ENCODE peak calls at places on chromosomes 3 and 15, in nine cellular contexts. T is memory B cell, Y is small intestine, B is HAP-1, R is T-helper 1 cell, H is AG08396, F is NCI-H345, G is HFFc6, P is NCI-H1436. K is an unnamed sample.

GRCh38 chr3:177196473-177197040 is 725 bp downstream of the TBL1XR1 start:
- DNase-seq in H (peak), R (peak), T (no peak), P (peak), G (peak), B (peak), Y (peak), F (peak), K (no peak)

GRCh38 chr3:13301295-13301987 is 118.7 kb downstream of the NUP210 start:
- DNase-seq in B (peak), P (no peak), Y (no peak), T (no peak), R (no peak), H (peak), F (peak), G (peak), K (peak)

GRCh38 chr3:108493862-108494261 is 16.5 kb downstream of the MYH15 start:
- DNase-seq in P (no peak), H (peak), Y (peak), G (peak), R (no peak), T (no peak), B (no peak), F (no peak), K (peak)

GRCh38 chr15:91867581-91868026 is 14.1 kb downstream of the SLCO3A1 start:
- DNase-seq in P (no peak), R (no peak), B (no peak), F (no peak), Y (no peak), T (no peak), G (peak), H (peak), K (peak)

GRCh38 chr3:27666708-27667107 is 55.4 kb downstream of the EOMES start:
- DNase-seq in P (no peak), Y (no peak), B (peak), G (peak), H (peak), F (peak), R (no peak), T (peak), K (peak)

GRCh38 chr3:57089043-57089442 is 28.6 kb downstream of the SPATA12 start:
- DNase-seq in G (no peak), T (no peak), B (no peak), R (no peak), H (no peak), F (no peak), P (no peak), Y (no peak), K (no peak)

GRCh38 chr15:70127288-70127746 is 29.6 kb upstream of the TLE3 start:
- DNase-seq in T (no peak), B (peak), G (no peak), P (no peak), R (no peak), H (no peak), Y (peak), F (no peak), K (no peak)

GRCh38 chr15:62428851-62429250 is 263.8 kb upstream of the C2CD4B start:
- DNase-seq in R (no peak), F (no peak), P (no peak), G (no peak), H (no peak), T (no peak), Y (no peak), B (no peak), K (no peak)

GRCh38 chr15:89828324-89829145 is 13.9 kb upstream of the ANPEP start:
- DNase-seq in Y (peak), F (no peak), T (no peak), P (no peak), G (peak), H (peak), R (no peak), B (no peak), K (no peak)

GRCh38 chr15:65264877-65265430 is 21.7 kb downstream of the PARP16 start:
- DNase-seq in F (no peak), P (no peak), B (no peak), T (no peak), H (no peak), G (no peak), R (no peak), Y (no peak), K (no peak)

GRCh38 chr15:57893075-57893474 is 172.4 kb downstream of the ALDH1A2 start:
- DNase-seq in F (no peak), B (no peak), T (no peak), P (no peak), R (no peak), Y (no peak), H (no peak), G (no peak), K (no peak)

GRCh38 chr3:186526256-186526606 is 17.9 kb downstream of the CRYGS start:
- DNase-seq in B (no peak), P (no peak), G (no peak), T (peak), Y (no peak), R (no peak), F (no peak), H (no peak), K (no peak)

K was measured in H9.